ENCODE peak calls at places on chromosomes 4 and X, in nine cellular contexts. Z, R, Q, J, T, X, K, W and Y are unnamed samples.

GRCh38 chrX:100677616-100678181 is 33.7 kb downstream of the SRPX2 start:
- DNase-seq in R (no peak), X (no peak), Q (no peak), J (no peak), T (no peak), Z (no peak), K (no peak), W (no peak), Y (no peak)

GRCh38 chr4:88341227-88342192 is 37.1 kb upstream of the HERC6 start:
- DNase-seq in J (no peak), T (no peak), K (peak; percentile 33), W (no peak), X (no peak), Z (no peak), R (no peak), Q (peak; percentile 72), Y (peak; percentile 52)

GRCh38 chr4:23934915-23935314 is 45.1 kb upstream of the PPARGC1A start:
- DNase-seq in Z (no peak), X (peak; percentile 77), J (peak; percentile 84), W (no peak), R (no peak), Q (peak; percentile 98), T (no peak), K (peak; percentile 48), Y (no peak)

GRCh38 chr4:164706675-164707074 is 47.3 kb upstream of the SMIM31 start:
- DNase-seq in K (no peak), R (no peak), Z (no peak), T (no peak), Q (no peak), X (no peak), W (no peak), J (peak; percentile 57), Y (no peak)

GRCh38 chr4:143390764-143391163 is 54.1 kb downstream of the GAB1 start:
- DNase-seq in R (no peak), Z (no peak), J (no peak), Q (no peak), T (no peak), K (no peak), W (no peak), X (no peak), Y (no peak)

GRCh38 chrX:65463550-65463949 is 71.0 kb downstream of the LAS1L start:
- DNase-seq in R (no peak), T (no peak), J (peak; percentile 75), X (no peak), K (no peak), Z (no peak), Q (no peak), W (no peak), Y (peak; percentile 47)

GRCh38 chr4:182297659-182298058 is 54.5 kb downstream of the TENM3 start:
- DNase-seq in Z (no peak), Q (no peak), T (no peak), K (no peak), R (no peak), J (no peak), X (no peak), W (no peak), Y (no peak)

GRCh38 chr4:47972181-47972580 is 44.3 kb downstream of the CNGA1 start:
- DNase-seq in W (no peak), J (no peak), Z (no peak), K (no peak), R (no peak), Q (no peak), X (no peak), T (no peak), Y (no peak)

GRCh38 chr4:47722176-47722575 is 115.7 kb downstream of the CORIN start:
- DNase-seq in T (no peak), K (no peak), W (no peak), Q (no peak), J (no peak), Z (no peak), R (no peak), X (no peak), Y (no peak)

GRCh38 chrX:130330706-130331105 is 9.0 kb upstream of the SLC25A14 start:
- DNase-seq in R (no peak), J (peak; percentile 88), Q (peak; percentile 20), W (peak; percentile 20), Z (peak; percentile 12), T (no peak), K (peak; percentile 42), X (peak; percentile 44), Y (peak; percentile 4)

GRCh38 chr4:144574004-144574403 is 72.0 kb upstream of the HHIP start:
- DNase-seq in Z (no peak), W (no peak), K (no peak), R (no peak), Q (no peak), T (no peak), J (no peak), X (no peak), Y (no peak)

GRCh38 chrX:72133851-72134546 is 2.3 kb upstream of the RTL5 start:
- DNase-seq in Q (no peak), T (no peak), R (no peak), X (no peak), Z (no peak), W (no peak), J (no peak), K (no peak), Y (no peak)

GRCh38 chr4:54539500-54540029 is 118.2 kb upstream of the KIT start:
- DNase-seq in Z (no peak), J (peak; percentile 92), Q (peak; percentile 21), W (no peak), K (peak; percentile 63), X (peak; percentile 39), T (peak; percentile 23), R (peak; percentile 8), Y (no peak)

GRCh38 chr4:187108846-187109245 is 385.2 kb upstream of the FAT1 start:
- DNase-seq in J (no peak), Z (no peak), Q (no peak), T (no peak), R (no peak), X (no peak), K (no peak), W (no peak), Y (no peak)

GRCh38 chr4:74087481-74087880 is 11.5 kb downstream of the CXCL2 start:
- DNase-seq in Z (no peak), Q (no peak), W (no peak), J (peak; percentile 57), R (no peak), T (no peak), K (no peak), X (no peak), Y (no peak)

GRCh38 chr4:128810331-128810870 is 901 bp downstream of the JADE1 start:
- DNase-seq in Z (no peak), T (peak; percentile 28), K (peak; percentile 59), J (no peak), W (peak; percentile 22), Q (peak; percentile 59), R (no peak), X (peak; percentile 37), Y (no peak)

GRCh38 chr4:119537586-119537985 is 91.0 kb downstream of the PDE5A start:
- DNase-seq in Q (no peak), R (no peak), X (no peak), J (no peak), T (no peak), Z (no peak), K (no peak), W (no peak), Y (no peak)

GRCh38 chrX:66110112-66110511 is 53.9 kb upstream of the HEPH start:
- DNase-seq in R (no peak), Q (no peak), J (peak; percentile 36), Z (peak; percentile 22), T (no peak), K (no peak), W (no peak), X (no peak), Y (no peak)

GRCh38 chr4:70753630-70754029 is 31.9 kb downstream of the RUFY3 start:
- DNase-seq in R (no peak), W (no peak), J (no peak), Z (no peak), Q (no peak), T (no peak), K (no peak), X (no peak), Y (no peak)

GRCh38 chr4:158172558-158173258 is at the start of gene GASK1B:
- DNase-seq in W (no peak), X (peak; percentile 37), K (peak; percentile 74), J (peak; percentile 70), R (no peak), T (no peak), Z (no peak), Q (no peak), Y (peak; percentile 56)
- H3K4me1 ChIP-seq in W (no peaks in the 10 kb centered on the region), X (peaks cover 7% of the 10 kb centered on the region), K (no peaks in the 10 kb centered on the region), J (peaks cover 12% of the 10 kb centered on the region), R (peaks cover 58% of the 10 kb centered on the region), T (no peaks in the 10 kb centered on the region), Z (no peaks in the 10 kb centered on the region), Q (no peaks in the 10 kb centered on the region), Y (peaks cover 3% of the 10 kb centered on the region)

DNA sequence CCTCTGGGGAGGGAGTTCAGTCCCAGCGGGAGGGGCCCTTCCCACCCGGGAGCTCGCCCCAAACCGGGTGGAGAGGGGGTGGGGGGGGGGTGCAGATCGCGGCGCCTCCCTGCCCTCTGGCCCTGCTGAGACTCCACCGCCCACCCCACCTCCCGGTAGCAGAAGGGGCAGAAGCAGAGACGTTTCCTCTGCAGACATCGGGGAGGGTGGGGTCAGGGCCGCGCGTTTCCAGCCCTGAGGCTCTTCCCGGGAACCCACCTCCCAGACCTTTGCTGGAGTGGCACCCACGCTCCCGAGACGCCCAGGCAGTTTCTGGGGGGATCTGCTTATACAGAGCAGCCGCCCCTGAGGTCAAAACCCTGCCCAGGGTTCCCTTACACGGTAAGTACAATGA is 30.2 kb downstream of the CPLX1 start:
- DNase-seq in Z (no peak), K (no peak), T (no peak), R (no peak), Q (no peak), X (no peak), J (peak; percentile 44), W (no peak), Y (no peak)
- H3K4me1 ChIP-seq in Z (peaks cover 63% of the 10 kb centered on the region), K (peaks cover 17% of the 10 kb centered on the region), T (peaks cover 19% of the 10 kb centered on the region), R (peaks cover 21% of the 10 kb centered on the region), Q (peaks cover 7% of the 10 kb centered on the region), X (peaks cover 12% of the 10 kb centered on the region), J (no peaks in the 10 kb centered on the region), W (peaks cover 31% of the 10 kb centered on the region), Y (no peaks in the 10 kb centered on the region)

GRCh38 chr4:7374571-7374970 is 60.2 kb downstream of the PSAPL1 start:
- DNase-seq in Q (no peak), K (no peak), T (no peak), W (no peak), J (no peak), Z (no peak), X (no peak), R (no peak), Y (no peak)
- H3K4me1 ChIP-seq in Q (no peaks in the 10 kb centered on the region), K (no peaks in the 10 kb centered on the region), T (no peaks in the 10 kb centered on the region), W (no peaks in the 10 kb centered on the region), J (no peaks in the 10 kb centered on the region), Z (no peaks in the 10 kb centered on the region), X (no peaks in the 10 kb centered on the region), R (peaks cover 16% of the 10 kb centered on the region), Y (no peaks in the 10 kb centered on the region)

DNA sequence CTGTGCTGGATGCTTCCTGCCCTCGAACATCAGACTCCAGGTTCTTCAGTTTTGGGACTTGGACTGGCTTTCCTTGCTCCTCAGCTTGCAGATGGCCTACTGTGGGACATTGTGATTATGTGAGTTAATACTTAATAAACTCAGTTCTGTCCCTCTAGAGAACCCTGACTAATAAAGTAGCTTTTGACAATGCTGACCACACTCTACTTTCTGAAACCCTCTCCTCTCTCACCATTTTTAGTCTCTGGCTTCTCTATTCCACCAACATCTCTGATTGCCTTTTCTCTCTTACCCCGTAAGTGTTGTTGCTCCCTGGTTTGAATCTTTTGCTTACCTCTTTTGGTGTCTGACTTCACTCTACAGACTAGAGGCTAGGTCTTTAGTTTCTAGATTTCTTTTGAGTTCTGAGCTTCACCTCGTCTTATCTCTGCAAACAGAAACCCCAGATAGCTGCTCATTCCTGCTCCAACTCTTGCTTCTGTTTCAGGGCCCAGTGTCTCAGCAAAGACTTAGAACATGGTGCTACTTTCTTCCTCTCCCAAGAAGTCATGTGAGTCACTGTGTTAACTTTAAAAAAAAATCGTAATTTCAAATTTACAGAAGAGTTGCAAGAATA is 11.4 kb downstream of the TMSB4X start:
- DNase-seq in K (no peak), Z (no peak), X (no peak), Q (no peak), T (no peak), W (no peak), R (no peak), J (no peak), Y (no peak)
- H3K4me1 ChIP-seq in K (no peaks in the 10 kb centered on the region), Z (peaks cover 66% of the 10 kb centered on the region), X (peaks cover 3% of the 10 kb centered on the region), Q (no peaks in the 10 kb centered on the region), T (peaks cover 57% of the 10 kb centered on the region), W (peaks cover 59% of the 10 kb centered on the region), R (peaks cover 4% of the 10 kb centered on the region), J (no peaks in the 10 kb centered on the region), Y (peaks cover 29% of the 10 kb centered on the region)